ENCODE peak calls at places on chromosomes 7 and 10, in six cellular contexts. D is GM23338, P is fibroblast of the aortic adventitia, W is AG10803, X is prostate gland, F is keratinocyte. G is an unnamed sample.

GRCh38 chr10:122571892-122572291 is 11.3 kb downstream of the DMBT1 start:
- DNase-seq in D (no peak), W (no peak), P (no peak), F (no peak), X (no peak), G (no peak)

GRCh38 chr10:133590226-133590969 is 25.0 kb upstream of the SYCE1 start:
- DNase-seq in D (no peak), P (no peak), W (no peak), X (no peak), F (no peak), G (no peak)

GRCh38 chr10:126350216-126350992 is 37.9 kb downstream of the ADAM12 start:
- DNase-seq in X (no peak), W (peak), F (peak), P (peak), D (no peak), G (no peak)

GRCh38 chr7:121003986-121004685 is 15.6 kb downstream of the CPED1 start:
- DNase-seq in W (no peak), F (no peak), X (no peak), D (no peak), P (no peak), G (no peak)

GRCh38 chr10:65030263-65030662 is 1509.1 kb downstream of the REEP3 start:
- DNase-seq in P (no peak), F (no peak), X (no peak), W (no peak), D (no peak), G (no peak)

GRCh38 chr10:73814896-73815718 is 3.7 kb upstream of the NDST2 start:
- DNase-seq in F (no peak), P (no peak), X (no peak), W (no peak), D (peak), G (no peak)

GRCh38 chr10:12205082-12205481 is 9.1 kb downstream of the CDC123 start:
- DNase-seq in W (no peak), X (no peak), P (no peak), F (no peak), D (no peak), G (no peak)

GRCh38 chr7:131945313-131945831 is 388.9 kb upstream of the PODXL start:
- DNase-seq in W (peak), D (peak), F (no peak), P (peak), X (peak), G (no peak)

GRCh38 chr7:80816806-80817205 is 102.0 kb downstream of the SEMA3C start:
- DNase-seq in D (no peak), F (no peak), X (no peak), P (no peak), W (no peak), G (no peak)

GRCh38 chr7:43479042-43479441 is 103.9 kb upstream of the STK17A start:
- DNase-seq in W (no peak), F (no peak), D (no peak), X (no peak), P (no peak), G (no peak)

GRCh38 chr7:11768263-11768662 is 63.7 kb downstream of the THSD7A start:
- DNase-seq in W (no peak), F (no peak), P (no peak), D (no peak), X (no peak), G (no peak)

GRCh38 chr7:81743665-81744064 is 26.2 kb downstream of the HGF start:
- DNase-seq in D (no peak), F (no peak), W (no peak), X (no peak), P (no peak), G (no peak)

GRCh38 chr10:106955133-106955532 is 209.4 kb downstream of the SORCS1 start:
- DNase-seq in W (no peak), D (no peak), F (no peak), X (no peak), P (no peak), G (no peak)

GRCh38 chr10:114955984-114956383 is 18.0 kb downstream of the TRUB1 start:
- DNase-seq in F (no peak), P (no peak), D (peak), W (no peak), X (no peak), G (no peak)

GRCh38 chr10:114956466-114956865 is 18.5 kb downstream of the TRUB1 start:
- DNase-seq in X (no peak), D (no peak), W (peak), F (no peak), P (peak), G (no peak)

GRCh38 chr10:114957673-114958072 is 19.7 kb downstream of the TRUB1 start:
- DNase-seq in D (no peak), P (peak), W (peak), X (no peak), F (no peak), G (no peak)

GRCh38 chr10:114957122-114957521 is 19.1 kb downstream of the TRUB1 start:
- DNase-seq in F (no peak), W (no peak), X (no peak), D (no peak), P (no peak), G (no peak)

DNA sequence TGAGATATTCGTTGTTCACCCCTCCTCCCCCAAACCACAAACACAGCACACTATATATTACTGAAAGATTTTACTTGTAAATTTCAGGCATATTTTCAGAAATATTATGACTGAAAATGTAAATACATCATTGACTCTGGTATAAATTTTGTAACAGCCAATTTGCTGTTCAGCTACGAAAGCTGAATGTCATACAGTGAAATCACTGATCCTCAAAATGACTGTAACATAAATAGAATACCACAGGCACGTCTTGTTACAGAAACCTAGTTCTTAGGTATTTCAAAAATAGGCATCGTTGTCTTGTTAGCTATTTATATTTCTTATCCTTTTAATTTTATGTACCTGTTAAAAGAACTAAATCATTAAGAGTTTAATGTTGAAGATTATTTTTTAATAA is 15.1 kb downstream of the TRUB1 start:
- DNase-seq in X (no peak), F (no peak), W (no peak), D (no peak), P (no peak), G (peak)
- H3K4me3 ChIP-seq in X (no peak), F (no peak), W (no peak), D (no peak), P (no peak), G (no peak)

DNA sequence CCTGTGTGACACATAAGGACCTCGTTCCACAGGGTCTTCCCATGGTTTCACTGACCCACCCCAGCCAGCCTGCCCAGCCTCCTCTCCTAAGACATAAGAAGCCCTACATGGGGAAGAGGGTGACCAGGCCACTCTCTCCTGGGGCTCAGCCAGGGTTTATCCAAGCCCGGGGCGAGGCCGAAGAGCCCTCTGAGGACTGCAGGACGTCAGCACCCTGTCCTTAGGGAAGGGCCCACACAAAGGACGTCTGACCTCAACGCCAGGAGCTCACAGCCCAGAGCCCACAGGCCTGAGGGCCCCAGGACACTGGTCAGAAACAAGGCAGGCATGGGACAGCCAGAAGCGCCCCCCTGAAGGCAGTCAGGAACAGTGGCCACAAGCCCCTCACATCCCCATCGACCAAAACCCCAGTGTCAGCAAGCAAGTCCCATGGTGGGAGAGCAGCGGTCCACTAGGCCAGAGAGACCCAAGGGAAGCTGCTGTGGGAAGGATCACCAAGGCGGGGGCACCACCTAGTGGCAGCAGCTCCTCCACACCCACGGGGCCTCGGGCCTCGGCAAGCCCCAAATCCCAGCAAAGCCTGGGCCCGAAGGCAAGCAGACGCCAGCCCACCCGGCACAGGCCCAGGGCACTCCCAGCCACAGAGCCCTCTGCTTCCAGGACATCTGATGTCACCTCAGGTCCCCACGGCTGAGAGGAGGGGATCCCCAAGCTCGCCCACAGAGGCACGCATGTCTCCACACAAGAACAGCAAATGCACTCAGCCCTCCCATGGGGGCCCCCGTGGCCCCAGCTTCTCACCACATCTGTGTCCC is 23.4 kb downstream of the MAD1L1 start:
- DNase-seq in W (peak), D (peak), P (peak), X (peak), F (no peak), G (peak)
- TF ChIP-seq CTCF in W (peak), D (peak), P (peak), X (peak), F (peak), G (peak)

GRCh38 chr7:37921876-37922275 is 1.4 kb downstream of the EPDR1 start:
- DNase-seq in D (no peak), W (no peak), X (no peak), P (no peak), F (no peak), G (no peak)
- H3K4me3 ChIP-seq in D (peak), W (peak), X (no peak), P (peak), F (no peak), G (no peak)

DNA sequence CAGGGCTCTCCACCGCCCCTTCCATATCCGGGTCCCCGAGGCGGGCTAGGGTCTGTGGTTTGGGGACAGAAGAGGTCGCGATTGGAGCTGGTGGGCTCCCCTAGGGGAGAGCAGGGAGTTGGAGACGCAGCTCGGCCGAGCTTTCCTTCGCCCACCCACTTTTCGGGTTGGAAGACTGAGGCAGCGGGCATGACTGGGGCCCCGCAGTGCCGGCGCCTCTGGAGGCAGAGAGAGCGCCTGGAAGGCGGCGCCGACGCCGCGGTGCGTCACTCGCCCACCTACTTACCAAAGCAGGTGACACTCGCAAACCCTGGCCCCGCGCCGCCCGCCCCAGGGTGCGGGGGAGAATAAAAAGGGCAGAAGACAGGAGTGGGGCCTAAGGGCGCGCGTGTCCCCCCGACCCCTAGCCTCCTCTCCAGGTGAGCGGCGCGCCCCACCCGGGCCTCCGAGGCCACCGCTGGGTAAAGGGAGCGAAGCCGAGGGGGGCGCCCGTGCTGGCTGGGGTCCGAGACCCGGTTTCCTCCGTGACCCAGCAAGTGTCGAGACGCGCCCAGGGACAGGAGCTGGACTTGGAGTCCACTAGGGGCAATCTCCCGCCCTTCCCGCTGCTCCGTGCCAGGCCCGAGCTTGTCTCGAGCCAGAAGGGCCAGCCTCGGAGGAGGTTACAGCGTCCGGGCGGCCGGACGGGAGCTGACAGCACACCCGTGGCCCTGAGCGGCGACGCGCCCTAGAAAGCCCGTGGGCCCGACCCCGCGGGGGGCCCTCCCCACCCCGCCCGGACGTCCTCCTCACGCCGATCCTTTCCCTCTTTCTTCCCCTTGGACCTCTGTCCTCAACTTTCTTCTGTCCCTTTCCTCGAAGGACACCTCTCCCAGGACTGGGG is 34.4 kb upstream of the GRID1 start:
- DNase-seq in W (peak), F (no peak), X (peak), D (peak), P (peak), G (no peak)
- TF ChIP-seq CTCF in W (peak), F (no peak), X (no peak), D (no peak), P (peak), G (peak)

GRCh38 chr7:28957064-28957821 is 887 bp downstream of the TRIL start:
- DNase-seq in X (peak), P (no peak), F (no peak), W (no peak), D (peak), G (no peak)
- H3K4me3 ChIP-seq in X (peak), P (peak), F (peak), W (peak), D (peak), G (no peak)

GRCh38 chr10:51063659-51064535 is 10.4 kb upstream of the PRKG1 start:
- DNase-seq in X (no peak), P (peak), W (peak), D (peak), F (no peak), G (no peak)
- TF ChIP-seq CTCF in X (peak), P (peak), W (peak), D (no peak), F (peak), G (no peak)

GRCh38 chr7:16466087-16466472 is 542 bp upstream of the SOSTDC1 start:
- DNase-seq in X (no peak), W (no peak), F (no peak), D (no peak), P (no peak), G (no peak)
- H3K4me3 ChIP-seq in X (no peak), W (no peak), F (no peak), D (no peak), P (peak), G (no peak)

GRCh38 chr10:19817251-19818046 is 1.2 kb downstream of the PLXDC2 start:
- DNase-seq in W (no peak), X (peak), D (peak), F (no peak), P (no peak), G (no peak)
- TF ChIP-seq CTCF in W (no peak), X (peak), D (peak), F (peak), P (peak), G (no peak)

DNA sequence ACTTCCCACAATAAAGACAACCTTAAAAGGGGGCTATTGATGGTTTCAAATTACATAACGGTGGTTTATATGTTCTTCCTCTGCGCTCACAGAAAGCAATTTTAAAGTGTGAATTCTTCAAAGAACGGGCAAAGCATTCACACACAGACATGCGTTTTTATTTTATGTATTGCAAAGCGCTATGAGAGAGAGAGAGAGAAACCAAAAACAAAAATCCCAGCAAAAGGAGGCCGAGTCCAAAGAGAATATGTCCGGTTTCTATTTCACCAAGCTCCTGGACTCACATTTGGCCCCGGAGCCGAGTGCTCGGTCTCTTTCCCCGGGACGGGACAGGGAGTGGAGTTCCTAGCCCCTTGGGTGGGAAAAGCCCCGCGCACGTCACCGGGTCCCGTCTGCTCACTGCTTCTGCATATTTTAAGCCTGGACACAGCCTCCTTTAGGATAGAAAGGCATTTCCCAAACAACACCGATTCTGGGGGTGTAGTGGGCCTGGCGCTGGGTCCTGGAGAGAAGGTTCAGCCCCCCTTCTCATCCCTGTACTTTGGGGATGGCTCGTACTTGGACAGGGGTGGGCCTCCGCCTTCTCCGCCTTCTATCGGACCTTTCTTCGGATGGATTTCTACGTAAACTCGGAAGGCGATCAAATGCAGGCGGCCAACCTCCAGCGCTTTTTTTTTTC is 26.9 kb upstream of the VAX1 start:
- DNase-seq in W (no peak), X (no peak), F (no peak), P (no peak), D (no peak), G (no peak)
- H3K4me3 ChIP-seq in W (peak), X (no peak), F (no peak), P (peak), D (peak), G (no peak)